ENCODE peak calls at places on chromosomes 13 and 19, in eight cellular contexts. M is ascending aorta, K is lung, S is tibial nerve, W is left ventricle myocardium inferior, A is heart left ventricle, I is dorsolateral prefrontal cortex, O is transverse colon. Q is an unnamed sample. For H3K27me3, the result is how much of the 10 kb centered on the place peaks cover.

GRCh38 chr13:100789025-100789424 is 114.4 kb upstream of the TMTC4 start:
- DNase-seq in K (no peak), W (no peak), A (no peak), O (no peak), S (no peak), M (no peak), I (no peak), Q (no peak)

GRCh38 chr19:10224337-10224736 is 6.8 kb downstream of the S1PR2 start:
- DNase-seq in A (no peak), K (no peak), W (no peak), I (no peak), S (no peak), M (no peak), O (no peak), Q (no peak)

GRCh38 chr19:43700368-43701015 is 15.4 kb upstream of the IRGC start:
- DNase-seq in K (peak), I (peak), O (peak), W (peak), S (peak), M (no peak), A (peak), Q (no peak)

GRCh38 chr13:50463662-50464061 is 379.8 kb downstream of the DLEU7 start:
- DNase-seq in W (no peak), A (no peak), K (no peak), S (no peak), O (no peak), I (no peak), M (no peak), Q (no peak)

GRCh38 chr13:103156346-103156998 is 90.3 kb upstream of the SLC10A2 start:
- DNase-seq in A (no peak), M (no peak), S (no peak), I (no peak), K (no peak), W (no peak), O (no peak), Q (no peak)

GRCh38 chr13:26228080-26228479 is 6.0 kb upstream of the RNF6 start:
- DNase-seq in A (no peak), S (no peak), K (no peak), O (no peak), W (no peak), I (no peak), M (no peak), Q (no peak)

GRCh38 chr13:109700176-109700575 is 86.2 kb downstream of the IRS2 start:
- DNase-seq in M (peak), A (peak), K (peak), I (peak), S (peak), O (peak), W (peak), Q (no peak)

GRCh38 chr19:13978721-13979191 is 26.4 kb downstream of the DCAF15 start:
- DNase-seq in I (no peak), K (no peak), O (no peak), A (no peak), M (no peak), S (no peak), W (no peak), Q (no peak)

GRCh38 chr19:49387936-49388372 is at the start of gene KASH5:
- DNase-seq in O (peak), I (peak), A (peak), M (peak), W (peak), K (peak), S (peak), Q (peak)

GRCh38 chr19:35336166-35336955 is 7.4 kb downstream of the CD22 start:
- DNase-seq in S (no peak), M (no peak), W (no peak), A (no peak), O (no peak), I (no peak), K (no peak), Q (no peak)

GRCh38 chr19:39499082-39499642 is 415 bp downstream of the DLL3 start:
- DNase-seq in W (no peak), I (no peak), A (no peak), M (no peak), S (no peak), O (no peak), K (no peak), Q (no peak)

GRCh38 chr19:17718467-17718987 is 753 bp upstream of the MAP1S start:
- DNase-seq in I (no peak), S (no peak), A (no peak), M (no peak), W (no peak), O (no peak), K (no peak), Q (no peak)

GRCh38 chr13:32587774-32588165 is 1.5 kb downstream of the PDS5B start:
- DNase-seq in K (no peak), I (no peak), O (no peak), S (no peak), W (no peak), A (no peak), M (no peak), Q (no peak)

GRCh38 chr19:18467978-18468377 is 30.0 kb upstream of the ISYNA1 start:
- DNase-seq in O (no peak), K (no peak), S (no peak), I (no peak), A (no peak), M (no peak), W (no peak), Q (no peak)

GRCh38 chr13:50915562-50915961 is 6.0 kb downstream of the RNASEH2B start:
- DNase-seq in I (no peak), W (no peak), K (no peak), O (no peak), S (no peak), A (no peak), M (no peak), Q (no peak)

GRCh38 chr13:111242585-111242984 is 77.9 kb upstream of the TEX29 start:
- DNase-seq in O (no peak), I (no peak), W (no peak), A (no peak), M (no peak), K (no peak), S (no peak), Q (no peak)

GRCh38 chr13:83153833-83154232 is 728.4 kb downstream of the SLITRK1 start:
- DNase-seq in A (no peak), K (no peak), S (no peak), W (no peak), M (no peak), I (no peak), O (no peak), Q (no peak)

GRCh38 chr19:6822311-6822670 is 49.8 kb downstream of the VAV1 start:
- DNase-seq in W (no peak), I (no peak), A (no peak), S (no peak), M (no peak), K (no peak), O (no peak), Q (no peak)

GRCh38 chr13:80084086-80084676 is 256.7 kb downstream of the SPRY2 start:
- DNase-seq in S (no peak), A (no peak), W (no peak), K (no peak), M (no peak), I (no peak), O (no peak), Q (no peak)

GRCh38 chr19:33156354-33156753 is 24.4 kb downstream of the WDR88 start:
- DNase-seq in A (no peak), K (no peak), W (no peak), I (no peak), M (no peak), O (no peak), S (no peak), Q (no peak)

GRCh38 chr19:6473652-6474051 is 7.9 kb downstream of the DENND1C start:
- DNase-seq in M (no peak), A (no peak), S (no peak), I (no peak), K (no peak), O (no peak), W (no peak), Q (no peak)

GRCh38 chr13:95833126-95833525 is 156.2 kb downstream of the DNAJC3 start:
- DNase-seq in I (no peak), S (no peak), M (no peak), O (no peak), K (no peak), A (no peak), W (no peak), Q (no peak)

GRCh38 chr19:50462970-50463369 is 13.3 kb upstream of the EMC10 start:
- DNase-seq in M (no peak), S (no peak), O (no peak), A (no peak), W (no peak), I (no peak), K (no peak), Q (no peak)

GRCh38 chr13:50617134-50617721 is 226.3 kb downstream of the DLEU7 start:
- DNase-seq in I (no peak), S (no peak), W (no peak), O (no peak), M (no peak), K (no peak), A (no peak), Q (no peak)

GRCh38 chr19:1690570-1691307 is 38.3 kb upstream of the TCF3 start:
- DNase-seq in O (peak), M (no peak), A (no peak), K (peak), S (no peak), W (no peak), I (no peak), Q (peak)

GRCh38 chr19:1683869-1684572 is 31.6 kb upstream of the TCF3 start:
- DNase-seq in K (no peak), A (no peak), I (no peak), S (no peak), O (no peak), M (no peak), W (no peak), Q (no peak)

GRCh38 chr19:1684573-1684912 is 32.1 kb upstream of the TCF3 start:
- DNase-seq in K (no peak), A (no peak), I (no peak), S (no peak), M (no peak), O (no peak), W (no peak), Q (no peak)

GRCh38 chr19:1680976-1681375 is 28.6 kb upstream of the TCF3 start:
- DNase-seq in A (no peak), I (no peak), K (no peak), M (no peak), S (no peak), O (no peak), W (no peak), Q (no peak)

DNA sequence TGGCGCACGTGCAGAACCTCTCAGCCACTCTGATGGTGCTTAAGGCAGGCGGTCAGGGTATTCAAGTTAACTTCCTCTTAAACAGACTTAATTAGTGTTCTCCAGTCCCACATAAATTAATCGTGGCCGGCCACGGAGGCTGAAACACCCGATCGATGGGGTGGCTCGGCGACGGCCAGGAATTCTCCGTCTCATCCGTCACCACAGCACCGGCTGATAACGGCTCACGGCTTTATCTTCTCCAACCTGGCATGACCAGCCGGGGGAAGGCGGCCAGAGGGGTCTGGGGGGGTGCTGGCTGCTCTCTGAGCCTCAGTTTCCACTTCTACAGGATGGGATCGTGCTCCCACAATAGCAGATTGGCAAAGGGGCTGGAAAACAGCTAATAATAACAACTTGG is 32.6 kb upstream of the TCF3 start:
- DNase-seq in K (no peak), M (no peak), I (no peak), O (no peak), W (no peak), A (no peak), S (no peak), Q (no peak)
- TF ChIP-seq CTCF in K (no peak), M (no peak), I (no peak), O (no peak), W (no peak), A (no peak), S (no peak), Q (no peak)

GRCh38 chr19:4584670-4585460 is 25.4 kb upstream of the SEMA6B start:
- DNase-seq in M (no peak), W (no peak), I (no peak), K (no peak), A (no peak), S (no peak), O (no peak), Q (no peak)

GRCh38 chr19:4581381-4582111 is 22.1 kb upstream of the SEMA6B start:
- DNase-seq in S (no peak), O (no peak), K (no peak), M (no peak), A (peak), W (no peak), I (no peak), Q (no peak)

GRCh38 chr19:4583961-4584669 is 24.6 kb upstream of the SEMA6B start:
- DNase-seq in A (peak), W (no peak), M (no peak), I (no peak), K (no peak), O (no peak), S (no peak), Q (no peak)

GRCh38 chr19:4582112-4582553 is 22.6 kb upstream of the SEMA6B start:
- DNase-seq in O (no peak), A (no peak), M (no peak), K (no peak), I (no peak), S (no peak), W (no peak), Q (no peak)

GRCh38 chr19:4582980-4583842 is 23.7 kb upstream of the SEMA6B start:
- DNase-seq in O (no peak), A (no peak), M (no peak), I (no peak), K (no peak), W (no peak), S (no peak), Q (no peak)
- H3K27me3 ChIP-seq in O (half or more), A (half or more), M (under half), I (under half), K (under half), W (half or more), S (half or more), Q (half or more)

DNA sequence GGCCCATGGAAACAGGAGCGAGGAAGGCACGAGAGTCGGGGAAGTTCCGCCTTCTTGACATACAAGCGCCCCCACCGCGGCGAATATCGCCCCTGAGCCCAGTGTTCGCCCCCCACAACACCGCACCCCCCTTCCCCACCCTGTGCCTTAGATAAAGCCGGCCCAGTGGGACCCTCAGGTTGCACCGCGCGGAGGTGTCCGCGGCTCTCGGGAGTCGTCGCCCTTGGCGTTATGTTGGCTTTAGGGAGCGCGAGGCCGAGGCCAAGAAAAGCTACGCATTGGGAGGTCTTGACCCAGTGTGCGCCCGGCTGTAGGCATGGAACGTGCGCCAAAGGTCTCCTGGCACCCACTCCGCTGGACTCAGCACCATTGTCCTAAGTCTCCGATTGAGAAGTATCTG is 603 bp upstream of the ZNF132 start:
- DNase-seq in O (no peak), S (no peak), K (no peak), I (no peak), A (no peak), W (no peak), M (no peak), Q (peak)
- TF ChIP-seq CTCF in O (no peak), S (no peak), K (no peak), I (no peak), A (no peak), W (no peak), M (no peak), Q (no peak)

GRCh38 chr13:113348591-113348990 is 15.3 kb downstream of the GRTP1 start:
- DNase-seq in M (no peak), O (no peak), S (no peak), I (no peak), W (no peak), K (no peak), A (no peak), Q (no peak)
- H3K27me3 ChIP-seq in M (under half), O (under half), S (under half), I (under half), W (under half), K (under half), A (under half), Q (under half)

GRCh38 chr13:42047561-42048322 is 706 bp upstream of the DGKH start:
- DNase-seq in O (peak), I (no peak), K (no peak), M (no peak), S (peak), W (peak), A (peak), Q (no peak)

GRCh38 chr13:42048323-42048624 is 174 bp upstream of the DGKH start:
- DNase-seq in W (no peak), O (no peak), S (no peak), I (no peak), K (no peak), M (no peak), A (no peak), Q (no peak)

GRCh38 chr13:42046448-42046847 is 2.0 kb upstream of the DGKH start:
- DNase-seq in A (no peak), S (no peak), I (no peak), K (no peak), M (no peak), W (no peak), O (no peak), Q (no peak)

GRCh38 chr13:42049454-42049780 is 969 bp downstream of the DGKH start:
- DNase-seq in K (no peak), M (no peak), A (no peak), S (no peak), W (no peak), O (no peak), I (no peak), Q (no peak)

DNA sequence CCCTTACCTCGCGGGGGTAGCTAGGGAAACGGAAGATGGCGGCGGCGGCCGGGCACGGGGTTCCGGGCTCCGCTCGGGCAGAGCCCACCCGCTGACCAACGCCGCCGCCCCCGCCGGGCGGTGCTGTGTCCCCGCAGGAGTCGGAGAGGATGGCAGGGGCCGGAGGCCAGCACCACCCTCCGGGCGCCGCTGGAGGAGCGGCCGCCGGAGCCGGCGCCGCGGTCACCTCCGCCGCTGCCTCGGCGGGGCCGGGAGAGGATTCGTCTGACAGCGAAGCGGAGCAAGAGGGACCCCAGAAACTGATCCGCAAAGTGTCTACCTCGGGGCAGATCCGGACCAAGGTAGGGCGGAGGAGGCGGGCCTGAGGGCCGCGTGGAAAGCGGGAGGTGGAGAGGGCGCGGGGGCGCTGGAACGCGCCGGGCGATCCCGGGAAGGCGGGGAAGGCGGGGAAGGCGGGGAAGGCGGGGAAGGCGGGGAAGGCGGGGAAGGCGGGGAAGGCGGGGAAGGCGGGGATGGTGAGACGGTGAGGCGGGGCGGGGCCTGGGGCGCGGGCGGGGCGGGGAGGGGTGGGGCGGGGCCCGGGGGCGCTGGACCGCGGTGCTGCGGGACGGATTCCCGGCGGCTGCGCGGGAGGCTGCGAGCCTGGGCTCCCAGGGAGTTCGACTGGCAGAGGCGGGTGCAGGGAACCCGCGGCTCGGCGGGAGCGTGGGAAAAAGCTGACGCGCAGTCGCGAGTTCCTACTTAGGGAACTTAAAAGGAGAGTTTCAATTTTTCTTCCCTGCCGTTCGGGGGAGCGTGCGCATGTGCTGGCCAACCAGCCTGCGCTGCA is at the start of gene DGKH:
- DNase-seq in A (peak), W (peak), M (peak), K (peak), I (peak), S (peak), O (peak), Q (peak)
- TF ChIP-seq CTCF in A (no peak), W (peak), M (peak), K (no peak), I (no peak), S (no peak), O (peak), Q (no peak)

GRCh38 chr19:52741951-52742485 is 7.2 kb upstream of the ZNF611 start:
- DNase-seq in K (no peak), M (no peak), A (no peak), S (no peak), I (no peak), W (no peak), O (no peak), Q (no peak)
- H3K27me3 ChIP-seq in K (under half), M (under half), A (under half), S (under half), I (under half), W (under half), O (under half), Q (under half)

GRCh38 chr19:46296722-46297431 is at the start of gene HIF3A:
- DNase-seq in O (peak), A (peak), S (peak), K (peak), I (peak), W (peak), M (peak), Q (no peak)

GRCh38 chr19:46299695-46300094 is 2.9 kb downstream of the HIF3A start:
- DNase-seq in M (no peak), A (no peak), I (no peak), S (no peak), K (peak), O (peak), W (no peak), Q (no peak)

GRCh38 chr19:46298477-46299003 is 1.7 kb downstream of the HIF3A start:
- DNase-seq in K (no peak), S (no peak), I (no peak), O (no peak), A (no peak), W (no peak), M (no peak), Q (no peak)

GRCh38 chr19:46299004-46299509 is 2.2 kb downstream of the HIF3A start:
- DNase-seq in A (peak), S (peak), K (peak), O (peak), I (peak), W (peak), M (peak), Q (no peak)

DNA sequence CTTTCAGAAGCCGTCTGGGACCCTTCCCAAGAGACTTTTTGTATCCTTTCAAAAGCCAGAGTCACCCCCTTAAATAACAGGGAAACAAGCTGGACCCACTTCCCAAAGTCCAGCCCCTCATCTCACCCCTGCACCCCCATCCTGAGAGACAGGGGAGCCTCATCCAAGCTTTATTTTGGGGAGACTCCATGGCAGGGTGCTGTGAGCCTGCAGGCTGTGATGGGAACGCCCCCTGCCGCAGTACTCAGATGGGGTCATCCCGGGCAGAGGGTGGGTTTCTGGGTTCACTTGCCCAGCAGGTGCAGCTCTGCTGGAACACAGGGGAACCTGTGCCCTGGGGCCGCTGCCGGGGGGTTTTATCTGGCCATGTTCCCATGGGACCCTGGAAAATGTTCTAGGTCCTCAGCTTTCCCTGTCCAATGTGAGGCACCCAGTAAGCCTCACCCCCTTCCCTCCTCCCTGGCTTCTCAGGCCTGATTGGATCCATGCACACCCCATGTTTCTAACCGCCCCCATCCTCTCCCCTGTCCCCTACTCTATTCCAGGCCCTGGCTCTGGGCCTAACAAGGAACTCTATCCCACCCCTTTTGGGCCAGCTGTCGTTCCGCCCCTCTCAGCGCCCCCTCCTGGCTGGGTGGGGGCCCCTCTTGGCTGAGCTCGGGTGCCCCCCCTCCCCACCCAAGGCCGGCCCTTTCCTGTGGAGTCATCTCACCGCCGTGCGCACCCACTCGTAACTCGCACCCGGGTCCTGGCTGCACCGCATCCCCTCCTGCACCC is 1.0 kb downstream of the HIF3A start:
- DNase-seq in K (peak), A (peak), I (peak), W (peak), M (peak), S (peak), O (peak), Q (no peak)
- TF ChIP-seq CTCF in K (no peak), A (peak), I (no peak), W (peak), M (no peak), S (peak), O (peak), Q (no peak)